ENCODE peak calls at places on chromosomes 13 and 19, in five cellular contexts. Z, T, X, P and V are unnamed samples.

GRCh38 chr19:43700368-43701015 is 15.4 kb upstream of the IRGC start:
- DNase-seq in T (peak; percentile 87), P (peak; percentile 85), X (peak; percentile 47), Z (peak; percentile 57), V (peak; percentile 88)

GRCh38 chr13:110108348-110109139 is 198.4 kb downstream of the COL4A1 start:
- DNase-seq in X (peak; percentile 73), T (peak; percentile 88), P (peak; percentile 89), Z (no peak), V (peak; percentile 90)

GRCh38 chr13:93190006-93190405 is 36.6 kb upstream of the GPC6 start:
- DNase-seq in P (no peak), T (no peak), X (no peak), Z (no peak), V (no peak)

GRCh38 chr13:22454586-22454985 is 726.2 kb upstream of the SGCG start:
- DNase-seq in T (no peak), X (no peak), P (peak; percentile 46), Z (no peak), V (peak; percentile 2)

GRCh38 chr13:21435710-21436151 is 23.4 kb downstream of the ZDHHC20 start:
- DNase-seq in P (peak; percentile 85), X (peak; percentile 70), T (peak; percentile 91), Z (peak; percentile 61), V (peak; percentile 91)

GRCh38 chr13:37944476-37945442 is 75.2 kb upstream of the TRPC4 start:
- DNase-seq in T (peak; percentile 22), X (no peak), Z (no peak), P (peak; percentile 22), V (no peak)

GRCh38 chr19:31537136-31537535 is 187.9 kb upstream of the TSHZ3 start:
- DNase-seq in Z (no peak), P (no peak), X (no peak), T (no peak), V (no peak)

GRCh38 chr19:13072206-13072898 is 30.3 kb downstream of the LYL1 start:
- DNase-seq in Z (no peak), X (no peak), P (no peak), T (no peak), V (no peak)

GRCh38 chr19:35846038-35846668 is 6.2 kb downstream of the NPHS1 start:
- DNase-seq in Z (no peak), T (no peak), P (no peak), X (no peak), V (no peak)

GRCh38 chr13:110680852-110681251 is 25.1 kb downstream of the CARS2 start:
- DNase-seq in Z (no peak), X (no peak), T (no peak), P (peak; percentile 16), V (peak; percentile 29)

DNA sequence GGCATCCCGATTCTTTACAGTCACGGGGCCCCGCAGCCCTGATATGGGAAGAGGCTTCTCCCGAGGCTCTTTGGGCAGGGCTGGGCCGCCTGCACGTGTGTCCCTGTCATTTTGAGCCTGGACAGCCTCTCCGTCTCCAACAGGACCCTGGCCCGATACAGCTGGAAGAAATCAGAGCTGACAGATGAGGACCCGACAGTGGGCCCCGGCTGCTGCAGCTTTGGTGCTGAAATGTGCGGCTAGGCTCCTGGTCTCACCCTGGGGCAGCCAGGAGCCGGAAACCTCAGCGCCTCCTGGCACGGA is 3.2 kb downstream of the PIAS4 start:
- DNase-seq in T (no peak), Z (no peak), P (no peak), X (no peak), V (no peak)
- H3K4me3 ChIP-seq in T (no peak overlapping the region), Z (no peak overlapping the region), P (no peak overlapping the region), X (no peak overlapping the region), V (no peak overlapping the region)

DNA sequence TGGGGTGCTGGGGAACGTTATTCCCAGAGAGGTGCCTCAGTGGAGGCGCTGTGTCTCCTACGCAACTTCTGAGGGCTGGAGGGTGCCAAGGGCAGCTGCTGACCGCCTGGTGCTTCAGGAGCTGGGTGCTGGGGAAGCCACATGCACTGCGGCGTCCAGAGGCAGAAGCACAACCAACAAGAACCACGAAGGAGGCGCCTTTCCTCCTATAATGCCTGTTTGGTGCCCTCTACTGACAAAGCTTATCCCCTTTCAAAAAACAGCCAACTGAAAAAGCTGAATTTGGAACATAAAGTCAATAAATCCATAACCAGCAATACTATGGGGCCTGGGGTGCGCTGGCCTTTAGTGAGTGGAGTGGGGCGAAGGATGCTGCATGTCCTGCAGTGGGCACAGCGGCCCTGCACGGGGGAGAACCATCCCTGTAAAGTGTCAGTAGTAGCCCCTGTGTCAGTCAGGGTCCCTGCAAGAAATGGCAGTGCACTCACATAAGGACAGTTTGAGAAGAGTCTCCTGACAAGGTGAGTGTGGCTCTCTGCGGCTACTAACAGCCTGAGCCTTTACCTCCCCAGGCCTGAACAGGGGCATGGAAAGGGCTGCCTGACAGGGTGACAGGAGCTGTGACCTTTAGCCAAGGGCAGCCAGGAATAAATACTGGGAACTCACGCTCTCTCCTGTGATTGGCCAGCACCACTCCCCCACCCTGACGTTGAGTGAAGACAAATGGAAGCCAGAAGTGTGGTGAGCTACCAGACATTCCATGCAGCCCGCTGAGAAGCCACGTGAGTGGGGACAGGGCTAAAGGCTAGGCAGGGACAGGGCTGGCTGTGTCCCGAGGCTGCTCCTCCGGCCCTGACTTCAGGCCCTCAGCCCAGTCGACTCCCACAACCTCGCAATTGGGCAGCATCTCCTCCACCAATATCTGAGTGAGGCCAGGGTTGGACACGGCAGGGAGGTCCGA is 4.5 kb upstream of the B3GNT8 start:
- DNase-seq in X (peak; percentile 57), T (peak; percentile 35), Z (no peak), P (peak; percentile 44), V (peak; percentile 48)
- TF ChIP-seq CTCF in X (peak; percentile 41), T (peak; percentile 37), Z (no peak), P (peak; percentile 54), V (peak; percentile 41)

DNA sequence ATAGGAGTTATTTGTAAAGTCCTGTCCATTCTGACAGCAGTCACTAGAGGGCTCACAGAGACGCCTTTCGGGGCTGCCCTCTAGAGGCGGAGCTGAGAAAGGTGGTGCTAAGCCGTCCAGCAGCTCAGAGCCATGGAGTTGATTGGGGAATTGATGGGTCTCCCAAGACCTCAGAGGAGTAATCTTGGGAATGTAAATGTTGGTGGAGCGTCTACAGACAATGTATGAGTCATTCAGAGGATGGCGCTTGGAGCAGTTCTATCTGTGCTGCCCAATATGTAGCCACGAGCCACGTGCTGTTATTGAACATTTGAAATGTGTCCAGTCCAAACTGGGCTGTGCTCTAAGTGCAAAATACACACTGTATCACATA is 287.4 kb downstream of the COG6 start:
- DNase-seq in T (peak; percentile 79), X (peak; percentile 68), Z (no peak), P (peak; percentile 77), V (peak; percentile 92)
- H3K4me3 ChIP-seq in T (no peak overlapping the region), X (no peak overlapping the region), Z (no peak overlapping the region), P (no peak overlapping the region), V (no peak overlapping the region)

GRCh38 chr13:77952276-77952675 is 33.6 kb upstream of the EDNRB start:
- DNase-seq in X (no peak), P (no peak), T (no peak), Z (no peak), V (no peak)
- TF ChIP-seq CTCF in X (no peak), P (no peak), T (no peak), Z (no peak), V (no peak)

GRCh38 chr13:112204376-112204775 is 137.4 kb downstream of the SOX1 start:
- DNase-seq in T (no peak), Z (no peak), P (no peak), X (no peak), V (no peak)
- H3K4me3 ChIP-seq in T (no peak overlapping the region), Z (no peak overlapping the region), P (no peak overlapping the region), X (peak overlapping the region; percentile 27), V (no peak overlapping the region)